ENCODE peak calls at places on chromosomes 3 and 15, in nine cellular contexts. R is AG04450, V is fibroblast of mammary gland, C is mucosa of descending colon, I is endothelial cell, P is astrocyte of the spinal cord, E is PC-9, G is K562, J is AG10803. X is an unnamed sample.

GRCh38 chr3:62888778-62889177 is 13.6 kb upstream of the CADPS start:
- DNase-seq in R (no peak), V (no peak), C (no peak), I (no peak), P (no peak), E (no peak), G (no peak), J (no peak), X (no peak)

GRCh38 chr3:173743512-173743911 is 346.0 kb downstream of the NLGN1 start:
- DNase-seq in R (no peak), V (no peak), C (no peak), I (no peak), P (no peak), E (no peak), G (no peak), J (no peak), X (no peak)

GRCh38 chr15:64693134-64693533 is 82.3 kb downstream of the RBPMS2 start:
- DNase-seq in R (peak; percentile 83), V (peak; percentile 89), C (no peak), I (no peak), P (peak; percentile 83), E (no peak), G (no peak), J (peak; percentile 95), X (no peak)

GRCh38 chr3:14947105-14947885 is at the start of gene NR2C2:
- DNase-seq in R (no peak), V (peak; percentile 63), C (peak; percentile 93), I (peak; percentile 86), P (peak; percentile 74), E (peak; percentile 81), G (peak; percentile 94), J (peak; percentile 75), X (peak; percentile 91)

GRCh38 chr3:82133070-82133606 is 371.7 kb upstream of the GBE1 start:
- DNase-seq in R (peak; percentile 24), V (peak; percentile 70), C (peak; percentile 38), I (peak; percentile 51), P (peak; percentile 68), E (peak; percentile 29), G (peak; percentile 29), J (peak; percentile 65), X (peak; percentile 68)

GRCh38 chr3:54123538-54124196 is 1.3 kb downstream of the CACNA2D3 start:
- DNase-seq in R (no peak), V (no peak), C (no peak), I (no peak), P (no peak), E (no peak), G (no peak), J (no peak), X (no peak)

GRCh38 chr3:122952509-122952908 is 75.1 kb downstream of the SEMA5B start:
- DNase-seq in R (no peak), V (peak; percentile 11), C (no peak), I (no peak), P (no peak), E (peak; percentile 35), G (no peak), J (no peak), X (no peak)

GRCh38 chr3:46496745-46497555 is 826 bp upstream of the RTP3 start:
- DNase-seq in R (no peak), V (no peak), C (peak; percentile 55), I (peak; percentile 39), P (no peak), E (no peak), G (no peak), J (no peak), X (peak; percentile 76)

GRCh38 chr3:187274977-187275338 is 16.6 kb downstream of the MASP1 start:
- DNase-seq in R (no peak), V (no peak), C (no peak), I (no peak), P (no peak), E (no peak), G (no peak), J (no peak), X (no peak)

GRCh38 chr3:133674290-133674912 is 12.7 kb upstream of the TOPBP1 start:
- DNase-seq in R (no peak), V (no peak), C (no peak), I (no peak), P (no peak), E (no peak), G (no peak), J (no peak), X (no peak)

GRCh38 chr3:11600501-11601282 is 43.0 kb downstream of the VGLL4 start:
- DNase-seq in R (peak; percentile 98), V (peak; percentile 99), C (no peak), I (peak; percentile 63), P (peak; percentile 99), E (peak; percentile 93), G (no peak), J (peak; percentile 100), X (no peak)

DNA sequence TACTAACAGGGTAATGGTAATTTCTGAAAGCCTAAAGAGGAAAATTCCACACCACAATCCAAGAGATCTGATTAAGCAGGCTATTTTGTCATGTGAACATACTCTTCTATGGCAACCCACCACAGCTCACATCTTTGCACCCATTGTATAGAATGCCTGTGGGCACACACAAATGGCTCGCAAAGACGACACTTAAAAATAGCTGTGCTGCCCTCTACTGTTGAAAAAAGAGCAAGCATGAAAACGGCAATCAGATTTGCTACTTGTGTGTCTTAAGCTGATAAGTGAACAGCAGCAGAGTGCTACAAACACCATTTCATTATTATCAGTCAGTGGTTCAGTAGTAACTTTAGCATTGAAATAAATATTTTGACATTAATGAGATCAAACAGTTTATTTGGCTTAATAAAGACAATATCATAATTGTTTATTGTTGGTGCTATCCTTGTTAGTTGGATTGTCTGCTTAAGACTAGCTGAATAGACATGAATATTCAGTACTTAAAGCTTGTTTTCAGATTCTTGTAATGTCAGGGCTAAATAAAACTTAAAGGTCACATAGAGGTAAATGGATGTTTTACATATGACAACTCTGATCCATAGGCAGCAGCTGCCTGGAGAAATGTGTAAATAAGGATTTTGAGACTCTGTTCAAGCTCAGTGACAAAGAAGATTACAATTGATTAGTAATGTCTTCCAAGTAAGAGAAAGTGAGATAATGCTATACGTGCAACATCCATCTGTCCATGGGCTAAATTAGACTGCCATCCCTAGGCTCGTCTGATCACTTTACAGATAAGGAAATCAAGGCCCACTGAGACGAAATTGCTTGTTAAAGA is 199.1 kb downstream of the LRRN1 start:
- DNase-seq in R (no peak), V (peak; percentile 5), C (no peak), I (peak; percentile 27), P (peak; percentile 49), E (peak; percentile 10), G (peak; percentile 27), J (no peak), X (peak; percentile 47)
- TF ChIP-seq CTCF in R (no peak), V (no peak), C (no peak), I (peak; percentile 61), P (peak; percentile 46), E (peak; percentile 40), G (peak; percentile 59), J (no peak), X (peak; percentile 86)

GRCh38 chr3:31531992-31532586 is 636 bp upstream of the STT3B start:
- DNase-seq in R (peak; percentile 98), V (peak; percentile 98), C (peak; percentile 99), I (peak; percentile 99), P (peak; percentile 100), E (peak; percentile 98), G (peak; percentile 98), J (peak; percentile 99), X (peak; percentile 99)
- TF ChIP-seq CTCF in R (no peak), V (no peak), C (peak; percentile 5), I (no peak), P (no peak), E (no peak), G (no peak), J (peak; percentile 1), X (no peak)

DNA sequence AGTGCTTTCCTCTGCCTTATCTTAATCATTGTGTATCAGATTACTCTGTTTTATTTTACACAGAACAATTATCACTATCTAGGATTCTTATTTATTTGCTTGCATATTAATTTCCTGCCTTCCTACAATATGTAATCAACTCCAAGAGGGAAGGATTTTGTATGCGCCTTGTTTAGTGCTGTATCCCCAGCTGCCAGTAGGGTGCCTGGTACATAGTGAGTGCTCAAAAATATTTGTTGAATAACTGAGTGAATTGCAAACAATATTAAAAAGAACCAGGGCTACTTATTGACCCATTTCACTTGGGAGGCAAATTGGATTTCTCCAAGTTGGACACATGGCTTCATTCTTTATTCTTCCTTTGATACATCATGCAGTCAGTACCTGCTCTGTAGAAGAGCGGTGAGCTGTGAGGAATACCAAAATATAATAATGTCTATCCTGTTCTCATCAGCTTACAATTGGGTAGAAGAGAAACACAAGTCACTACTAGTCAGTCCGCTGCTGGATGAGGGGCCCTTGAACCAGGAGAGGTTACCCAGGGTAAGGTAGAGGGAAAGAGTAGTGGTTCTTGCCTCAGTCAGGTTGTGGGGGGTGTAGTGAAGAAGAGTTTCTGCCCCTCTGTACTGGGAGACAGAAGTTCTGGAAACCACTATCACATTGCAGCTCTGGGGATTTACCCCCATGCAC is 233.9 kb upstream of the ZBTB20 start:
- DNase-seq in R (no peak), V (no peak), C (no peak), I (no peak), P (no peak), E (no peak), G (no peak), J (no peak), X (no peak)
- TF ChIP-seq CTCF in R (peak; percentile 27), V (peak; percentile 15), C (no peak), I (peak; percentile 29), P (peak; percentile 23), E (no peak), G (no peak), J (no peak), X (no peak)

GRCh38 chr3:126349611-126350501 is 7.4 kb downstream of the KLF15 start:
- DNase-seq in R (no peak), V (no peak), C (no peak), I (no peak), P (no peak), E (no peak), G (no peak), J (no peak), X (no peak)

GRCh38 chr3:126349071-126349470 is 8.1 kb downstream of the KLF15 start:
- DNase-seq in R (no peak), V (no peak), C (no peak), I (no peak), P (no peak), E (no peak), G (no peak), J (no peak), X (no peak)

GRCh38 chr3:126347543-126348161 is 9.6 kb downstream of the KLF15 start:
- DNase-seq in R (no peak), V (no peak), C (no peak), I (peak; percentile 2), P (no peak), E (no peak), G (no peak), J (no peak), X (no peak)

GRCh38 chr3:126346466-126346865 is 10.7 kb downstream of the KLF15 start:
- DNase-seq in R (no peak), V (no peak), C (no peak), I (no peak), P (no peak), E (no peak), G (no peak), J (no peak), X (no peak)

DNA sequence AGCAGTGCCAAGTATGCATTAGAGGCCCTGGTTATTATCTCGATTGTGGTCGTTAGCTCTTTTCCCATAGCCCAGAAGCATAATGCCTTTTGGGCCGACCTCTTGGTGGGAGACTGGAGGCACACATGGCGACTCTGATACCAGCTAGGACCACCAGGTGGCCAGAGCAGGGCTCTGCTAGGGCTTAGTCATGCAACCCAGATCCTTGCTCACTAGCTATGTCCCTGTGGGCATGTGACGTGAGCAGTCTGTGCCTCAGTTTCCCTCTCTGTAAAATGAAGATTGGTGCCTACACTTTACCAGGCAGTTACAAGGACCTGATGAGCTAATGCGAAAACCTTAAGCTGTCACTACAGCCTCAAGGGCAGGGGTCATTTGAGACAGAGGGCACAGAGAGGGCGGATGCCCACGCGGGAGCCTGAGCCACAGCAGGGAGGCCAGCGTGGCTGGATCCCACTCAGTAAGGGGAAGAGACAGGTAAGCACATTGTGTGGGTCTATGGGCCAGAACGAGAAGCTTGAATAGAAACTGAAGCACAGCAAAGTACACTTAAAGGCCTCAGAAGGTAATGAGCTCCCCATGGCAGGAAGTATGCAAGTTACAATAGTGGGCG is 8.8 kb downstream of the KLF15 start:
- DNase-seq in R (no peak), V (peak; percentile 18), C (no peak), I (no peak), P (no peak), E (no peak), G (peak; percentile 29), J (no peak), X (no peak)
- TF ChIP-seq CTCF in R (peak; percentile 21), V (peak; percentile 19), C (no peak), I (peak; percentile 30), P (peak; percentile 13), E (no peak), G (no peak), J (peak; percentile 15), X (peak; percentile 12)